ENCODE peak calls at places on chromosome 6, in five cellular contexts. U is HepG2, H is OCI-LY7, Q is H1, P is fibroblast of lung. O is an unnamed sample.

GRCh38 chr6:163164175-163164900 is 250.2 kb upstream of the QKI start:
- DNase-seq in H (no peak), U (no peak), Q (no peak), P (no peak), O (no peak)

GRCh38 chr6:106309766-106310373 is 15.7 kb downstream of the ATG5 start:
- DNase-seq in Q (no peak), H (no peak), P (peak; percentile 50), U (peak; percentile 9), O (no peak)

GRCh38 chr6:18492957-18493356 is 105.8 kb downstream of the RNF144B start:
- DNase-seq in H (no peak), U (no peak), Q (no peak), P (no peak), O (no peak)

GRCh38 chr6:10478187-10479040 is 42.7 kb upstream of the GCNT2 start:
- DNase-seq in H (peak; percentile 69), Q (no peak), U (peak; percentile 58), P (peak; percentile 28), O (peak; percentile 61)

GRCh38 chr6:110408891-110409290 is 6.5 kb downstream of the DDO start:
- DNase-seq in H (no peak), P (no peak), Q (no peak), U (no peak), O (no peak)

GRCh38 chr6:5745081-5745480 is 261.6 kb downstream of the NRN1 start:
- DNase-seq in P (no peak), U (no peak), Q (no peak), H (no peak), O (no peak)

GRCh38 chr6:148348778-148349177 is 6.1 kb downstream of the SASH1 start:
- DNase-seq in P (no peak), Q (no peak), H (no peak), U (no peak), O (no peak)

GRCh38 chr6:43890197-43891062 is 120.4 kb downstream of the VEGFA start:
- DNase-seq in Q (no peak), H (no peak), P (no peak), U (no peak), O (no peak)

GRCh38 chr6:150756170-150756569 is 109.3 kb upstream of the MTHFD1L start:
- DNase-seq in H (no peak), Q (no peak), U (no peak), P (peak; percentile 74), O (no peak)

GRCh38 chr6:152313542-152314482 is 323.4 kb downstream of the SYNE1 start:
- DNase-seq in H (no peak), P (peak; percentile 79), Q (no peak), U (peak; percentile 89), O (peak; percentile 60)

GRCh38 chr6:162852810-162853577 is 125.2 kb downstream of the PACRG start:
- DNase-seq in H (no peak), P (peak; percentile 3), Q (no peak), U (no peak), O (no peak)

GRCh38 chr6:43493230-43493629 is 15.9 kb downstream of the TJAP1 start:
- DNase-seq in Q (no peak), H (no peak), U (no peak), P (no peak), O (no peak)

GRCh38 chr6:47780510-47781356 is 1.1 kb upstream of the OPN5 start:
- DNase-seq in Q (peak; percentile 56), H (peak; percentile 67), P (peak; percentile 67), U (peak; percentile 62), O (peak; percentile 67)

GRCh38 chr6:158801655-158802294 is 17.4 kb downstream of the EZR start:
- DNase-seq in P (no peak), U (no peak), H (no peak), Q (no peak), O (peak; percentile 58)

GRCh38 chr6:108200631-108201030 is 34.8 kb downstream of the NR2E1 start:
- DNase-seq in H (no peak), Q (no peak), P (peak; percentile 72), U (peak; percentile 72), O (peak; percentile 26)

GRCh38 chr6:22826961-22827360 is 257.6 kb downstream of the HDGFL1 start:
- DNase-seq in P (peak; percentile 96), U (no peak), H (no peak), Q (no peak), O (no peak)

GRCh38 chr6:109867970-109868358 is 110.1 kb upstream of the GPR6 start:
- DNase-seq in P (peak; percentile 19), H (no peak), Q (no peak), U (no peak), O (peak; percentile 28)

GRCh38 chr6:136396908-136397307 is 107.3 kb upstream of the BCLAF1 start:
- DNase-seq in P (no peak), Q (no peak), U (no peak), H (no peak), O (no peak)

GRCh38 chr6:166567107-166567506 is 19.4 kb downstream of the RAMACL start:
- DNase-seq in H (no peak), U (no peak), P (peak; percentile 99), Q (no peak), O (peak; percentile 47)

GRCh38 chr6:31037692-31038091 is 27.4 kb downstream of the MUC22 start:
- DNase-seq in P (peak; percentile 84), U (no peak), Q (no peak), H (no peak), O (no peak)

GRCh38 chr6:39341942-39342341 is 19.4 kb upstream of the KCNK16 start:
- DNase-seq in U (no peak), P (no peak), Q (no peak), H (no peak), O (no peak)

GRCh38 chr6:73515204-73516101 is 5.4 kb downstream of the EEF1A1 start:
- DNase-seq in Q (no peak), H (peak; percentile 80), P (peak; percentile 80), U (peak; percentile 73), O (peak; percentile 83)

GRCh38 chr6:142187209-142187608 is 40.1 kb downstream of the VTA1 start:
- DNase-seq in U (no peak), H (no peak), P (peak; percentile 60), Q (no peak), O (peak; percentile 14)

GRCh38 chr6:136213853-136214252 is 36.3 kb downstream of the MTFR2 start:
- DNase-seq in Q (no peak), H (no peak), P (no peak), U (no peak), O (no peak)

GRCh38 chr6:169070506-169071176 is 183.0 kb downstream of the THBS2 start:
- DNase-seq in Q (no peak), H (no peak), U (peak; percentile 26), P (peak; percentile 100), O (peak; percentile 80)

GRCh38 chr6:68638225-68638900 is 3.3 kb downstream of the ADGRB3 start:
- DNase-seq in U (peak; percentile 9), H (peak; percentile 35), P (peak; percentile 27), Q (peak; percentile 52), O (peak; percentile 55)

GRCh38 chr6:34391023-34391485 is 1.4 kb downstream of the NUDT3 start:
- DNase-seq in Q (no peak), H (peak; percentile 36), P (peak; percentile 75), U (peak; percentile 85), O (peak; percentile 31)

GRCh38 chr6:143110572-143110971 is 49.9 kb downstream of the AIG1 start:
- DNase-seq in P (peak; percentile 79), U (no peak), H (no peak), Q (no peak), O (no peak)

DNA sequence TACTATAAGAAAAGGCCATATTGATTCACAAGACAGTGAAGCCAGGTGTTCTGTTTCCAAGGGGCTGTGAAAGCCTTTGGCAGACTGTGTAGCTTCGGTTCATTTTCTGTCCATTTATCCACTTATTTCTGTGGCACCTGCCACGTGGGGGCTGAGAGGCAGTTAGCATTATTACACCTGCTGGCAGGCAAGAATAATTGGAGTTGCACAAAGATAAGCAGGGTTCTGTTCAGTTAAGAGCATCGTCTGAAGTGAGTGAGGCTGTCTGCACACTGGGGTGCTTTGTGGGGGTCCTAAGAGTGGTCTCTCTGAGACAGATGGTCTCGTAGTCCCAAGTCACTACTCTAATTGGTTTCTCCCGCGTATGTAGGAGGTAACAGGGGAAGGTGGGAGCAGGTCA is 60.6 kb upstream of the CCN6 start:
- DNase-seq in U (no peak), H (no peak), Q (no peak), P (no peak), O (no peak)
- H3K4me2 ChIP-seq in U (no peak overlapping the region), H (no peak overlapping the region), Q (no peak overlapping the region), P (no peak overlapping the region), O (no peak overlapping the region)

DNA sequence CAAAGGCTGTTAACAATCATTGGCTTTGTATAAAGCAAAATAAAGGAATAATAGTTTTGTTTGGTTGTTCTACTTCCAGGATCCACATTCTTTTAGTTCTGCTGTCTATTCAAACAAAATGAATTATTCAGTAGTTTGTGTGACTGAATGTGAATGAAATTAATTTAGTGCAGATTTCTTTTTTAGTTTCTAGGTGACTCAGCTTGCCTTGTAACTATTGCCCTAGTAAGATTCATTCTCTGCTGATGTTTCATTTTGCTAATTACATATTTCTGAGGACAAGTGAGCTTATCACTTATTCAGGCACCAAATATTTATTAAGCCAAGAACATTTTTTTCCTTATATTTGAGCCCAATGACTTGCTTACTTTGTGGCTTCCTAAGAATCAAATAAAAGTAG is 46.5 kb upstream of the RIPOR2 start:
- DNase-seq in U (no peak), P (peak; percentile 79), Q (no peak), H (no peak), O (no peak)
- H3K4me2 ChIP-seq in U (no peak overlapping the region), P (no peak overlapping the region), Q (no peak overlapping the region), H (no peak overlapping the region), O (no peak overlapping the region)

DNA sequence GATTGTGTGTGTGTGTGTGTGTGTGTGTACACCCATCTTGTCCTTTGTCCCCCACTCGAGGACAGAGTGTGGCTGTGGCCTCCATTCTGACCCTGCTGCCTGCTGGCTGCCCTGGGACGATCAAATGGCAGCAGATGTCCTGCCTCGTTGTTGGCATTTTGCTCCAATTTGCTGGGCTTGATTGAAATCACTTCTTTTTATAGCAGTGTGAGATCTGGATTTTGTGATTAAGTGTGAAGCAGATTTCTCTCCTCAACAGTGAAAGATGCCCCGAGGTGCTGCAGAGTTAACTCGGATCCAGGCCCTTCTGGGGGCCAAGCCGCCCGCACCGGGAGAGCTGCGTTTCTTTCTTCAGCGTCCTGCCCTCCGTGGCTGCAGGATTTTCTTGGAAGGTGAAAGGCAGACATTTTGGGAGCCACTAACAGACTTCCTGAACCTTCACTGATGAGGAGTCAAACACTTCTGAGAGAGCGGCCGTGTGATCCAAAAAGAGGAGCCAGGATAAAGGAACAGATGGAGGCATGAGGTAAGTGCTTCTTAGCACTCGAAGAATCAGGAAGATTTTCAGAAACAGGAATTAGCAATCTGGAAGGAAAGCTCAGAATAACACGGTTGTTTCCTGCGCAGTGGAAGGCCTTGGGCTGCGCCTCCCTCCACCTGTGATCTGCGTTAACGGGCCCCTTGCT is 139.5 kb upstream of the AFDN start:
- DNase-seq in Q (no peak), H (no peak), U (no peak), P (no peak), O (no peak)
- H3K4me2 ChIP-seq in Q (no peak overlapping the region), H (no peak overlapping the region), U (no peak overlapping the region), P (no peak overlapping the region), O (no peak overlapping the region)

DNA sequence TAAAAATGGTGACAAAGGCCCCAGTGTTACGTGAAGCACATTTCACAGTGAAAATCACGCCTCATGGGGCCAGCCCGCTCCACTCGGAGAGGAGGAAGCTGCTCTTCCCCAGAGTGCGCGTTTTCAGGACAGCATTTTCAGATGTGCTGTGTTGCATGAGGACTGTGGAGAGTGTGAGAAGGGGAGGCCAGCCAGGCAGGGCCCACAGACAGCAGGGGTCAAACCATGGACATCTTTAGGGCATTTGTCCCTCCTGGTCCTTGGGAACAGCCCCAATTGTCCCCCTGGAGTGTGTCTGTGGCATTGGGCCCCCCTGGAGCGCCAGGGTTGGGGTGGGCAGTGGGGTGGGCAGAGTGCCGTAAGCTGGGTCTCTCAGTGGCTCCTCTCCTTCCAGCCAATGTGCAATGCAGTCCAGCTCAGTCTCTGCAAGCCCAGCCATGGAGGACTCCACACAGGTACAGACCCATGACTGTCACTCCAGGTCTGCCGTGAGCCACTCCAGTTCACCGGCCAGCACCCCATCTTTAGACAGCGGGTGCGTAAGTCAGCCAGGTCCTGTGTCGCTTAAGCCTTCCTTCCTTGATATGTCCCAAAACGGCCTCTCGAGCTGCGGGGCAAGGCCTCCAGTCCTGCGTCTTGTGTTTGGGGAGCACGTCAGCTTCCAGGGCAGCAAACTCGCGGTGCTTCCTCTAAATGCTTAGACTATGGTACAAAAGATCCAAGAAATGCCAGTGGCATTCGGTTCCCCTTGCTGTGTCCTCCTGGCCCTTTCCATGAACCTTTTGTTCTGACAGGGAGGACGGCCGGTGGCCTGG is 159.3 kb upstream of the AFDN start:
- DNase-seq in H (no peak), Q (no peak), U (no peak), P (no peak), O (no peak)
- H3K4me2 ChIP-seq in H (no peak overlapping the region), Q (no peak overlapping the region), U (peak overlapping the region; percentile 80), P (no peak overlapping the region), O (peak overlapping the region; percentile 40)